ENCODE peak calls at places on chromosome 16, in six cellular contexts. B, W, Q, A, U and Y are unnamed samples. For H3K27me3, the result is how much of the 10 kb centered on the place peaks cover.

GRCh38 chr16:75695708-75696107 is 5.6 kb downstream of the DUXB start:
- DNase-seq in B (no peak), W (no peak), Q (no peak), A (no peak), U (peak), Y (no peak)

GRCh38 chr16:84228321-84228838 is 11.4 kb downstream of the KCNG4 start:
- DNase-seq in B (peak), W (peak), Q (peak), A (peak), U (peak), Y (peak)

GRCh38 chr16:14300631-14301149 is 229.6 kb downstream of the MRTFB start:
- DNase-seq in B (peak), W (no peak), Q (no peak), A (peak), U (peak), Y (peak)

GRCh38 chr16:89114159-89114981 is 20.7 kb downstream of the ACSF3 start:
- DNase-seq in B (no peak), W (peak), Q (no peak), A (peak), U (no peak), Y (no peak)

GRCh38 chr16:76639685-76640289 is 362.6 kb downstream of the CNTNAP4 start:
- DNase-seq in B (peak), W (no peak), Q (peak), A (peak), U (peak), Y (peak)

GRCh38 chr16:24167129-24167528 is 89.0 kb upstream of the CACNG3 start:
- DNase-seq in B (no peak), W (no peak), Q (no peak), A (no peak), U (no peak), Y (no peak)

GRCh38 chr16:58102665-58103427 is 26.3 kb downstream of the CFAP20 start:
- DNase-seq in B (no peak), W (no peak), Q (no peak), A (no peak), U (no peak), Y (no peak)

GRCh38 chr16:49022351-49022963 is 259.2 kb downstream of the CBLN1 start:
- DNase-seq in B (no peak), W (no peak), Q (no peak), A (no peak), U (no peak), Y (no peak)

GRCh38 chr16:17272716-17273115 is 198.0 kb downstream of the XYLT1 start:
- DNase-seq in B (no peak), W (no peak), Q (no peak), A (no peak), U (no peak), Y (no peak)

GRCh38 chr16:58462997-58463891 is 36.7 kb upstream of the NDRG4 start:
- DNase-seq in B (no peak), W (peak), Q (no peak), A (peak), U (no peak), Y (no peak)

GRCh38 chr16:11118479-11118878 is 137.5 kb downstream of the SOCS1 start:
- DNase-seq in B (peak), W (no peak), Q (no peak), A (no peak), U (no peak), Y (peak)

GRCh38 chr16:89599451-89599858 is 14.0 kb upstream of the DPEP1 start:
- DNase-seq in B (no peak), W (no peak), Q (peak), A (peak), U (no peak), Y (no peak)

GRCh38 chr16:87414251-87414680 is 22.1 kb downstream of the MAP1LC3B start:
- DNase-seq in B (no peak), W (no peak), Q (no peak), A (no peak), U (no peak), Y (no peak)

GRCh38 chr16:27591837-27592236 is 41.9 kb downstream of the KATNIP start:
- DNase-seq in B (no peak), W (no peak), Q (no peak), A (no peak), U (no peak), Y (no peak)

GRCh38 chr16:29107299-29107698 is 122.4 kb downstream of the LAT start:
- DNase-seq in B (no peak), W (no peak), Q (peak), A (peak), U (no peak), Y (no peak)

GRCh38 chr16:87854053-87854906 is 15.0 kb downstream of the SLC7A5 start:
- DNase-seq in B (no peak), W (no peak), Q (no peak), A (no peak), U (no peak), Y (no peak)

GRCh38 chr16:30692381-30693074 is 6.4 kb upstream of the SRCAP start:
- DNase-seq in B (no peak), W (no peak), Q (no peak), A (peak), U (no peak), Y (no peak)

GRCh38 chr16:15653227-15653626 is 3.2 kb downstream of the NDE1 start:
- DNase-seq in B (peak), W (no peak), Q (no peak), A (no peak), U (peak), Y (peak)

GRCh38 chr16:88754912-88755744 is 29.9 kb downstream of the PIEZO1 start:
- DNase-seq in B (peak), W (no peak), Q (no peak), A (peak), U (peak), Y (no peak)

GRCh38 chr16:58481931-58482330 is 18.0 kb upstream of the NDRG4 start:
- DNase-seq in B (no peak), W (no peak), Q (no peak), A (no peak), U (no peak), Y (no peak)

GRCh38 chr16:58732545-58733247 is 1.4 kb downstream of the GOT2 start:
- DNase-seq in B (peak), W (no peak), Q (no peak), A (no peak), U (no peak), Y (peak)

GRCh38 chr16:31916056-31916488 is 42.5 kb downstream of the ZNF267 start:
- DNase-seq in B (no peak), W (no peak), Q (no peak), A (no peak), U (no peak), Y (no peak)

GRCh38 chr16:69123894-69124293 is 8.5 kb downstream of the CHTF8 start:
- DNase-seq in B (peak), W (peak), Q (no peak), A (no peak), U (peak), Y (peak)

GRCh38 chr16:79628501-79628975 is 28.0 kb upstream of the MAF start:
- DNase-seq in B (peak), W (no peak), Q (no peak), A (no peak), U (peak), Y (peak)

GRCh38 chr16:15907863-15908478 is 19.6 kb upstream of the CEP20 start:
- DNase-seq in B (peak), W (peak), Q (peak), A (peak), U (peak), Y (peak)

GRCh38 chr16:59259074-59259963 is 525.2 kb upstream of the GOT2 start:
- DNase-seq in B (no peak), W (no peak), Q (no peak), A (no peak), U (peak), Y (peak)

GRCh38 chr16:69003500-69003899 is 102.0 kb upstream of the HAS3 start:
- DNase-seq in B (no peak), W (no peak), Q (no peak), A (no peak), U (no peak), Y (no peak)

GRCh38 chr16:4200781-4201137 is 41.1 kb downstream of the SRL start:
- DNase-seq in B (peak), W (no peak), Q (no peak), A (no peak), U (peak), Y (peak)

GRCh38 chr16:54342001-54342776 is 55.6 kb upstream of the IRX3 start:
- DNase-seq in B (no peak), W (no peak), Q (no peak), A (no peak), U (peak), Y (peak)

GRCh38 chr16:88279998-88280397 is 102.8 kb upstream of the ZNF469 start:
- DNase-seq in B (no peak), W (no peak), Q (no peak), A (no peak), U (no peak), Y (no peak)

GRCh38 chr16:53546988-53547391 is 44.0 kb upstream of the AKTIP start:
- DNase-seq in B (peak), W (no peak), Q (peak), A (peak), U (peak), Y (peak)

GRCh38 chr16:82456683-82457082 is 170.1 kb upstream of the CDH13 start:
- DNase-seq in B (peak), W (peak), Q (peak), A (peak), U (peak), Y (peak)
- H3K14ac ChIP-seq in B (no peak), W (no peak), Q (no peak), A (no peak), U (no peak), Y (no peak)

GRCh38 chr16:20937736-20938135 is 37.2 kb downstream of the LYRM1 start:
- DNase-seq in B (no peak), W (no peak), Q (no peak), A (no peak), U (no peak), Y (no peak)

GRCh38 chr16:20928774-20929411 is 28.3 kb downstream of the LYRM1 start:
- DNase-seq in B (no peak), W (no peak), Q (no peak), A (no peak), U (no peak), Y (no peak)

GRCh38 chr16:20938426-20938825 is 37.9 kb downstream of the LYRM1 start:
- DNase-seq in B (peak), W (no peak), Q (no peak), A (no peak), U (no peak), Y (no peak)

GRCh38 chr16:20931066-20931465 is 30.5 kb downstream of the LYRM1 start:
- DNase-seq in B (no peak), W (no peak), Q (no peak), A (no peak), U (peak), Y (peak)

GRCh38 chr16:20933589-20933988 is 33.0 kb downstream of the LYRM1 start:
- DNase-seq in B (no peak), W (no peak), Q (no peak), A (no peak), U (no peak), Y (no peak)
- H3K27me3 ChIP-seq in B (under half), W (under half), Q (under half), A (under half), U (under half), Y (under half)

GRCh38 chr16:778447-778846 is 9.7 kb downstream of the RPUSD1 start:
- DNase-seq in B (no peak), W (no peak), Q (no peak), A (no peak), U (no peak), Y (no peak)
- H3K14ac ChIP-seq in B (no peak), W (peak), Q (no peak), A (no peak), U (no peak), Y (no peak)

DNA sequence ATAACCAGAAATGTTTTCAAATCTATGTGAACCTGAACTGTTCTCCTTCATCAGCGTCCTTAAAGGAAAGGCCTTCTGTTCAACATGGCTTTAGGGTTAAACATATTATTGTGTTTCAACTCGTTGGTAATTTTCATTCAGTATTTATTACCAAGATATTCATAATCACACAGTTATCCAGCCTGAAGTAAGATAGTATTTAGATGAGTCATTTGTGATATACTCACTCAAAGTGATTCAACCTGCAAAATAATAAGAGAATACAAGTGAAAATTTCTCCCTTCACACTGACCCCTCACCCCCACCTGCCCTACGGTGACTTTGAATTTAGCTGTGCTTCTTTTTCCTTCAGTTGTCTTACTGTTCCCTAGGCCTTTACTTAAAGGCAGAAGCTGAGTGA is 3.0 kb downstream of the CYLD start:
- DNase-seq in B (peak), W (no peak), Q (no peak), A (no peak), U (no peak), Y (no peak)
- H3K27me3 ChIP-seq in B (under half), W (under half), Q (under half), A (under half), U (under half), Y (under half)

DNA sequence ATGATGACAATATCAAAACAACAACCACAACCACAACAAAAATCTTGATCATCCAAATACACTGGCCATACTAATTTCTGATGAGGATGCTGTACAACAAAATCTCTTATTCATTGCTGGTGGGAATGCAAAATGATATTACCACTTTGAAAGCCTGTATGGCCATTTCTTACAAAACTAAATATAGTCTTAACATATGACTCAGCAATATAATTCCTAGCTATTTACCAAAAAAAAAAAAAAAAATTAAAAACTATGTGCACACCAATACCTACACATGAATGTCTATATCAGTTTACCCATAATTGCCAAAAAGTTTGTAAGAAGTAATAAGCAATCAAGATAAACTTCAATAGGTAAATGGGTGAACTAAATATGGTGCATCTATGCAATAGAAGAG is 1379.7 kb downstream of the CDH11 start:
- DNase-seq in B (no peak), W (no peak), Q (no peak), A (no peak), U (no peak), Y (no peak)
- H3K14ac ChIP-seq in B (no peak), W (no peak), Q (no peak), A (no peak), U (no peak), Y (no peak)